ENCODE peak calls at places on chromosomes 6 and 20, in six cellular contexts. R, J, N, P, Z and K are unnamed samples.

GRCh38 chr20:58839474-58839874 is 11.2 kb downstream of the GNAS-AS1 start:
- DNase-seq in R (peak), J (peak), N (peak), P (peak), Z (peak), K (peak)

GRCh38 chr6:149026530-149026942 is 279.7 kb downstream of the UST start:
- DNase-seq in R (peak), J (peak), N (peak), P (peak), Z (peak), K (peak)

GRCh38 chr6:83127976-83128375 is 60.5 kb downstream of the DOP1A start:
- DNase-seq in R (no peak), J (no peak), N (no peak), P (no peak), Z (no peak), K (peak)

GRCh38 chr6:112234596-112234995 is 19.8 kb downstream of the LAMA4 start:
- DNase-seq in R (no peak), J (no peak), N (no peak), P (no peak), Z (no peak), K (peak)

GRCh38 chr6:37049990-37050853 is 44.8 kb downstream of the FGD2 start:
- DNase-seq in R (no peak), J (no peak), N (peak), P (no peak), Z (no peak), K (no peak)

GRCh38 chr6:132797975-132798819 is at the start of gene SLC18B1:
- DNase-seq in R (no peak), J (peak), N (peak), P (peak), Z (peak), K (peak)

GRCh38 chr6:128663238-128663637 is 142.8 kb upstream of the PTPRK start:
- DNase-seq in R (no peak), J (no peak), N (no peak), P (no peak), Z (no peak), K (no peak)

GRCh38 chr6:88137915-88138314 is 28.2 kb downstream of the CNR1 start:
- DNase-seq in R (no peak), J (no peak), N (no peak), P (no peak), Z (no peak), K (no peak)

GRCh38 chr6:113560908-113561307 is 296.2 kb upstream of the MARCKS start:
- DNase-seq in R (peak), J (no peak), N (no peak), P (no peak), Z (no peak), K (peak)

GRCh38 chr20:64225828-64226598 is 29.5 kb upstream of the PCMTD2 start:
- DNase-seq in R (no peak), J (no peak), N (no peak), P (no peak), Z (no peak), K (no peak)

GRCh38 chr6:42281570-42281969 is 63.9 kb upstream of the MRPS10 start:
- DNase-seq in R (no peak), J (no peak), N (no peak), P (no peak), Z (no peak), K (no peak)

GRCh38 chr6:161919711-161920110 is 645.9 kb upstream of the AGPAT4 start:
- DNase-seq in R (no peak), J (no peak), N (no peak), P (no peak), Z (no peak), K (peak)

GRCh38 chr6:144898741-144899140 is 613.6 kb downstream of the UTRN start:
- DNase-seq in R (no peak), J (no peak), N (no peak), P (no peak), Z (no peak), K (peak)

GRCh38 chr6:138036955-138037592 is 70.1 kb downstream of the PERP start:
- DNase-seq in R (no peak), J (no peak), N (no peak), P (no peak), Z (no peak), K (peak)

GRCh38 chr6:41651246-41651961 is 13.1 kb downstream of the MDFI start:
- DNase-seq in R (no peak), J (no peak), N (no peak), P (no peak), Z (no peak), K (no peak)

GRCh38 chr6:10837009-10837691 is 1.2 kb downstream of the MAK start:
- DNase-seq in R (no peak), J (peak), N (no peak), P (peak), Z (peak), K (peak)

GRCh38 chr6:63764318-63764916 is 128.8 kb downstream of the PHF3 start:
- DNase-seq in R (peak), J (peak), N (peak), P (peak), Z (no peak), K (peak)

GRCh38 chr6:101429291-101429690 is 35.8 kb downstream of the GRIK2 start:
- DNase-seq in R (no peak), J (no peak), N (no peak), P (no peak), Z (no peak), K (peak)

GRCh38 chr6:69915346-69915745 is 49.0 kb downstream of the COL19A1 start:
- DNase-seq in R (no peak), J (peak), N (no peak), P (no peak), Z (no peak), K (no peak)

GRCh38 chr6:158706369-158706982 is 56.6 kb downstream of the SYTL3 start:
- DNase-seq in R (peak), J (peak), N (peak), P (peak), Z (peak), K (peak)

GRCh38 chr6:134347916-134348805 is 30.2 kb upstream of the SGK1 start:
- DNase-seq in R (no peak), J (no peak), N (no peak), P (no peak), Z (no peak), K (peak)

GRCh38 chr6:79373880-79374279 is 139.4 kb upstream of the HMGN3 start:
- DNase-seq in R (no peak), J (no peak), N (no peak), P (no peak), Z (peak), K (no peak)

GRCh38 chr6:80520195-80520594 is 413.7 kb downstream of the BCKDHB start:
- DNase-seq in R (no peak), J (no peak), N (no peak), P (no peak), Z (no peak), K (peak)

GRCh38 chr6:38773338-38773737 is 58.2 kb downstream of the DNAH8 start:
- DNase-seq in R (peak), J (peak), N (peak), P (peak), Z (no peak), K (no peak)

DNA sequence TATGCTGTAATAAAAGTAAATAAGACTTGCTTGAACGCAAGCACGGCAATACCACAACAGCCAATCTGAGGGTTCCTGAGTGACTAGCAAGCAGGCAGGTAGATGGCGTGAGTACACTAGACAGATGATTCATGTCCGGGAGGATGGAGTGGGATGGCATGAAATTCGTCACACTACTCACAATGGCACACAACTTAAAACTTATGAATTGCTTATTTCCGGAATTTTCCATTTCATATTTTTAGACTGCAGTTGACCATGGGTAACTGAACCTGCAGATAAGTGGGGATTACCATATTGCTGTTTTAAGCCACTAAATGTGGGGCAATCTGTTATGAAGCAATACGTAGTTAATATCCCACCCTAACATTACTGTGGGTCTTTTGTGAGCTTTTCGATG is 93.6 kb upstream of the NFATC2 start:
- DNase-seq in R (peak), J (no peak), N (no peak), P (no peak), Z (no peak), K (no peak)
- TF ChIP-seq EZH2phosphoT487 in R (no peak), J (no peak), N (no peak), P (no peak), Z (no peak), K (no peak)

GRCh38 chr6:327538-328183 is 35.4 kb downstream of the DUSP22 start:
- DNase-seq in R (no peak), J (no peak), N (no peak), P (no peak), Z (peak), K (peak)
- TF ChIP-seq EZH2phosphoT487 in R (no peak), J (no peak), N (no peak), P (no peak), Z (no peak), K (no peak)

DNA sequence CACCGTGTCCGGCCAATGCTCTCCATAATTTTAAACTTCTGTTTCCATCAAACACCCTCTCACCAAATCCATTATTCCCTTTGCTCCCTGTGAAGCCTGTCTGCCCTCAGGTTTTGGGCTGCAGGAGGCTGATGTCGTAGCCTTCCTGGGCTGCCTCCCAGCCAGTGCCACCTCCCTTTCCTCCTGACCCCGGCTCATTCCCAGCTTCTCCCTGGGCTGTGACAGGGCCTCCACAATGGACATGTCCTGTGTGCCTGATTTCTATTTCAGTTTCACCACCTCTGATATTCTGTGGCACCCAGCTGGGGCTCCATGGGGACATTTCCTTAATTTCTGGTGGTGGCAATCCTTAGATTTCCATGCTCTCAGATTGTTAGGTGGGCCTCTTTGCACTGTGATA is 28.8 kb downstream of the IL20RA start:
- DNase-seq in R (no peak), J (no peak), N (no peak), P (no peak), Z (no peak), K (no peak)
- TF ChIP-seq EZH2phosphoT487 in R (no peak), J (no peak), N (no peak), P (no peak), Z (no peak), K (no peak)

GRCh38 chr6:110517034-110517433 is 40.6 kb upstream of the SLC22A16 start:
- DNase-seq in R (no peak), J (no peak), N (no peak), P (no peak), Z (no peak), K (no peak)

GRCh38 chr6:110509617-110510231 is 33.3 kb upstream of the SLC22A16 start:
- DNase-seq in R (peak), J (no peak), N (no peak), P (no peak), Z (no peak), K (peak)

GRCh38 chr6:110511401-110511800 is 35.0 kb upstream of the SLC22A16 start:
- DNase-seq in R (no peak), J (no peak), N (no peak), P (peak), Z (no peak), K (no peak)

GRCh38 chr6:110514818-110515217 is 38.4 kb upstream of the SLC22A16 start:
- DNase-seq in R (no peak), J (no peak), N (peak), P (no peak), Z (no peak), K (no peak)

DNA sequence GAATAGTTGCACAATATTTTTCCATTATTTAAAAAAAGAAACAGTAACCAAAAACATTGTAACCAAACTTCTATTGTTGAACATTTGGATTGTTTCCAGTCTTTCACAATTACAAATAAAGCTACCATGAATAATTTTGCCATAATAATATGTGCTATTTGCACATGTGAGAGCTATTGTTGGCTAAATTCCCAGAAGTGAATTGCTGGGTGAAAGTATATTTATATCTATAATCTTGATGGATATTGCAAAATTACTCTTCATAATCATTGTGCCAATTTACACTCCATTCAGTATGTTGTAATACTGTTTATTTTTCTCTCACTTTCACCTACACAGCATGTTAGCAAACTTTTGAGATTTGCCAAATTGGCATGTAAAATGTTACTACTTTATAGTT is 36.6 kb upstream of the SLC22A16 start:
- DNase-seq in R (no peak), J (no peak), N (no peak), P (no peak), Z (no peak), K (no peak)
- TF ChIP-seq EZH2phosphoT487 in R (no peak), J (no peak), N (no peak), P (no peak), Z (no peak), K (no peak)

GRCh38 chr6:163459007-163459406 is 44.5 kb downstream of the QKI start:
- DNase-seq in R (no peak), J (no peak), N (no peak), P (peak), Z (no peak), K (no peak)

GRCh38 chr6:163457637-163458561 is 43.4 kb downstream of the QKI start:
- DNase-seq in R (no peak), J (no peak), N (no peak), P (peak), Z (no peak), K (peak)

GRCh38 chr6:163459536-163459935 is 45.0 kb downstream of the QKI start:
- DNase-seq in R (no peak), J (no peak), N (no peak), P (no peak), Z (no peak), K (no peak)

GRCh38 chr6:163461696-163462095 is 47.2 kb downstream of the QKI start:
- DNase-seq in R (no peak), J (no peak), N (no peak), P (no peak), Z (no peak), K (no peak)

GRCh38 chr6:163460307-163460782 is 45.8 kb downstream of the QKI start:
- DNase-seq in R (no peak), J (peak), N (no peak), P (no peak), Z (no peak), K (peak)
- TF ChIP-seq EZH2phosphoT487 in R (no peak), J (no peak), N (no peak), P (no peak), Z (no peak), K (no peak)

GRCh38 chr20:15475483-15475882 is 1097.8 kb downstream of the KIF16B start:
- DNase-seq in R (no peak), J (no peak), N (no peak), P (no peak), Z (peak), K (no peak)
- TF ChIP-seq EZH2phosphoT487 in R (no peak), J (no peak), N (no peak), P (no peak), Z (no peak), K (no peak)

GRCh38 chr6:52389264-52389625 is 27.3 kb downstream of the PAQR8 start:
- DNase-seq in R (no peak), J (no peak), N (no peak), P (no peak), Z (peak), K (no peak)

GRCh38 chr6:52389626-52390360 is 27.8 kb downstream of the PAQR8 start:
- DNase-seq in R (peak), J (no peak), N (peak), P (no peak), Z (peak), K (peak)

GRCh38 chr6:52391599-52391998 is 28.5 kb upstream of the EFHC1 start:
- DNase-seq in R (no peak), J (no peak), N (no peak), P (no peak), Z (no peak), K (no peak)

GRCh38 chr6:52388790-52389189 is 26.8 kb downstream of the PAQR8 start:
- DNase-seq in R (no peak), J (no peak), N (no peak), P (no peak), Z (no peak), K (no peak)

DNA sequence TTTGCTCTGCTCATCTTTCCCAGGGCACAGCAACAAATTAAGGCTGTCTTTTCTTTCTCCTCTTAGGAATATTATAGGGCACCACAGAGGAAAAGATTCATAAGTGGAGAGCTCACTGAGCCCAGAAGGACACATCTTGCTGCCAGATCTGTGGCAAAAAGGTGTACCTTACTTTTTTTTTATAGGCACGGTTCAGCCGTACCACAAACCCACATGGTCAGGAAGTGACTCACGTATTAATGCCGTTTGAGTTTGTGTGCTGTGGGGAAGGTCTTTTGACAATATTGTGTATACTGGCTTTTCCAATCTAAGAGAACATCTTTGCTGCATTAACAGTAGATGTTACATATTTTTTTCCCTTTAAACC is 28.4 kb downstream of the PAQR8 start:
- DNase-seq in R (peak), J (no peak), N (peak), P (no peak), Z (peak), K (peak)
- TF ChIP-seq EZH2phosphoT487 in R (no peak), J (no peak), N (no peak), P (no peak), Z (no peak), K (no peak)